ENCODE peak calls at places on chromosomes 16 and 17, in five cellular contexts. F, I, T, V and O are unnamed samples.

GRCh38 chr17:51365090-51365489 is 104.7 kb downstream of the UTP18 start:
- DNase-seq in F (peak; percentile 11), I (no peak), T (no peak), V (no peak), O (no peak)

GRCh38 chr17:48587276-48588073 is 2.6 kb downstream of the HOXB3 start:
- DNase-seq in F (no peak), I (peak; percentile 93), T (no peak), V (no peak), O (no peak)

GRCh38 chr17:63700528-63701441 is 860 bp upstream of the LIMD2 start:
- DNase-seq in F (peak; percentile 82), I (peak; percentile 63), T (peak; percentile 74), V (no peak), O (peak; percentile 96)

GRCh38 chr16:17277981-17278381 is 192.8 kb downstream of the XYLT1 start:
- DNase-seq in F (peak; percentile 25), I (no peak), T (peak; percentile 50), V (no peak), O (no peak)

GRCh38 chr16:76199681-76200210 is 77.5 kb upstream of the CNTNAP4 start:
- DNase-seq in F (no peak), I (no peak), T (peak; percentile 19), V (no peak), O (no peak)

GRCh38 chr16:89201467-89202377 is 1.4 kb upstream of the SLC22A31 start:
- DNase-seq in F (peak; percentile 70), I (peak; percentile 71), T (peak; percentile 95), V (no peak), O (peak; percentile 98)

GRCh38 chr17:51371732-51372151 is 111.4 kb downstream of the UTP18 start:
- DNase-seq in F (peak; percentile 70), I (peak; percentile 18), T (peak; percentile 85), V (no peak), O (peak; percentile 91)

GRCh38 chr17:58837699-58838098 is 82.0 kb downstream of the PPM1E start:
- DNase-seq in F (no peak), I (no peak), T (no peak), V (no peak), O (no peak)

GRCh38 chr16:87780385-87780989 is 14.7 kb upstream of the KLHDC4 start:
- DNase-seq in F (peak; percentile 84), I (no peak), T (no peak), V (no peak), O (peak; percentile 87)

GRCh38 chr16:28873543-28874201 is 4.6 kb upstream of the ATP2A1 start:
- DNase-seq in F (peak; percentile 12), I (peak; percentile 19), T (peak; percentile 46), V (no peak), O (peak; percentile 96)

GRCh38 chr16:78984887-78985464 is 615.6 kb downstream of the MAF start:
- DNase-seq in F (no peak), I (peak; percentile 16), T (no peak), V (no peak), O (no peak)

GRCh38 chr17:77324227-77324626 is 183.5 kb downstream of the SEC14L1 start:
- DNase-seq in F (no peak), I (no peak), T (no peak), V (no peak), O (no peak)

GRCh38 chr17:28010406-28010805 is 32.1 kb upstream of the NLK start:
- DNase-seq in F (no peak), I (no peak), T (no peak), V (no peak), O (no peak)

GRCh38 chr16:13229039-13229438 is 327.6 kb downstream of the SHISA9 start:
- DNase-seq in F (no peak), I (no peak), T (no peak), V (no peak), O (no peak)

GRCh38 chr16:12314786-12315185 is 338.3 kb downstream of the SNX29 start:
- DNase-seq in F (no peak), I (no peak), T (no peak), V (no peak), O (no peak)

GRCh38 chr16:67461600-67462278 is 19.2 kb downstream of the ATP6V0D1 start:
- DNase-seq in F (no peak), I (no peak), T (no peak), V (no peak), O (peak; percentile 65)

GRCh38 chr17:48439072-48439471 is 9.1 kb upstream of the SKAP1 start:
- DNase-seq in F (no peak), I (no peak), T (no peak), V (no peak), O (no peak)

GRCh38 chr17:29664743-29665479 is 42.2 kb upstream of the CORO6 start:
- DNase-seq in F (peak; percentile 50), I (peak; percentile 54), T (no peak), V (no peak), O (peak; percentile 71)

GRCh38 chr17:45221081-45221996 is at the start of gene FMNL1:
- DNase-seq in F (no peak), I (no peak), T (peak; percentile 77), V (no peak), O (peak; percentile 91)

DNA sequence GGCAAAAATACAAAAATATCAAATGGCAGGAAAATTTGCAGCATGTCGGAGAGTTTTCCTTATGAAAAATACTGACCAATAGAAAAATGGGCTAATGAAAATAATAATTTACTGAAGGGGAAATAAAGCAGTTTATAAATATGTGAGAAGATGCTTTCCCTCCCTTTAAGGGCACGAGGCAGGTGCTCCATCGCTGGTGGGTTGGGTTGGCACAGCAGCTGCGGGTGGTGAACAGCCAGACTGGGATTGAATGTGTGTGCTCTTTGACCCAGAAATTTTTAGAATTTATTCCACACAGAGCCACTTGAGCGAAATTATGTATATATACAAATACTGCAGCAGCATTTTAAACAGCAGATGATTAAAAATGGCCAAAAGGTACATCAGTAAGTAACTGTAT is 109.1 kb upstream of the ZNF750 start:
- DNase-seq in F (no peak), I (no peak), T (no peak), V (no peak), O (no peak)
- H3K9me3 ChIP-seq in F (no peaks in the 10 kb centered on the region), I (peaks cover 69% of the 10 kb centered on the region), T (peaks cover 33% of the 10 kb centered on the region), V (peaks cover 12% of the 10 kb centered on the region), O (peaks cover 10% of the 10 kb centered on the region)

GRCh38 chr16:1430759-1431496 is at the start of gene PERCC1:
- DNase-seq in F (no peak), I (no peak), T (no peak), V (no peak), O (no peak)

GRCh38 chr16:1429026-1429425 is 1.9 kb upstream of the PERCC1 start:
- DNase-seq in F (no peak), I (no peak), T (no peak), V (no peak), O (no peak)

GRCh38 chr16:1430214-1430758 is 592 bp upstream of the PERCC1 start:
- DNase-seq in F (no peak), I (no peak), T (no peak), V (no peak), O (no peak)

GRCh38 chr16:1428511-1428910 is 2.4 kb upstream of the PERCC1 start:
- DNase-seq in F (peak; percentile 34), I (peak; percentile 18), T (peak; percentile 70), V (no peak), O (peak; percentile 98)

DNA sequence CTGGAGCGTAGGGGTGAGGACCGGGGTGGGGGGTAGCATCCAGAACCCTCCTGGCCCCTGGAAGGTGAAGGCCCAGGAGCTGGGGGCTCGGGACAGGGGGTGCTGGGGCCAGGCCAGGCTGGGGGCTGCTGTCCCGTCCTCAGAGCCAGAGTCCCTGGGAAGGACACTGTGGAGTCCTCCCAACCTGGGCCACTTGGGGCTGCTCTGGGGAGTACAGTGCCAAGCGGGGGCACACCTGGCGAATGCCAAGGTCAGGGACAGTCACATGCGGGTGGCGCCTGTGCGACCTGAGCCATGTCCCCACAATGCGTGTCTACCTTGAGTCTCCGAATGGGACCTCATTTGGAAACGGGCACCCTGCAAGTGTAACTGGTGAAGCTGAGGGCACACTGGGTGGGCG is 1.2 kb upstream of the PERCC1 start:
- DNase-seq in F (no peak), I (no peak), T (no peak), V (no peak), O (no peak)
- H3K4me1 ChIP-seq in F (peaks cover 9% of the 10 kb centered on the region), I (no peaks in the 10 kb centered on the region), T (peaks cover 6% of the 10 kb centered on the region), V (peaks cover 8% of the 10 kb centered on the region), O (no peaks in the 10 kb centered on the region)

DNA sequence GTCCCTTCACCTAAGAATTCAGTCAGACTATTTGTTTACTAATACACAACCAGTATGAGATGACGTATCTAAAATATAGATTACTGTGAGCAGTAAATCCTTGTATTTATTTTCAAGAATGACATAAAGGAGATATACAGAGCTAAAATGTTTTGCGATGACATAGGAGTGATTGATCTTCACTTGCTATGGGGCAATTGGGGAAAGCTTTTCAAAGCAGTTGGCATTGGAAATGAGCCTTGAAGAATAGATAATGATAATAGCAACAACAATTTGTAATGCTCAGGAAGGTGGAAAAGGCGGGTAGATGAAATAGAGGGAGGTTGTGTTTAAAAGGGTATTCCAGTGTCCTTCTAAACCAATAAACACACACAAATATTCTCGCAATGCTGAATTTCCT is 623.7 kb downstream of the CDH8 start:
- DNase-seq in F (no peak), I (no peak), T (no peak), V (no peak), O (no peak)
- H3K9me3 ChIP-seq in F (no peaks in the 10 kb centered on the region), I (no peaks in the 10 kb centered on the region), T (no peaks in the 10 kb centered on the region), V (no peaks in the 10 kb centered on the region), O (no peaks in the 10 kb centered on the region)

GRCh38 chr16:48374255-48374654 is 11.0 kb downstream of the SIAH1 start:
- DNase-seq in F (no peak), I (no peak), T (no peak), V (no peak), O (no peak)
- H3K4me1 ChIP-seq in F (peaks cover 32% of the 10 kb centered on the region), I (peaks cover 4% of the 10 kb centered on the region), T (peaks cover 48% of the 10 kb centered on the region), V (peaks cover 99% of the 10 kb centered on the region), O (peaks cover 26% of the 10 kb centered on the region)

GRCh38 chr16:35714665-35715064 is 2255.3 kb downstream of the TP53TG3F start:
- DNase-seq in F (no peak), I (no peak), T (no peak), V (no peak), O (no peak)
- H3K9me3 ChIP-seq in F (no peaks in the 10 kb centered on the region), I (peaks cover under 1% of the 10 kb centered on the region), T (peaks cover 11% of the 10 kb centered on the region), V (no peaks in the 10 kb centered on the region), O (no peaks in the 10 kb centered on the region)